ENCODE peak calls at places on chromosomes 13 and 19, in five cellular contexts. One of them, this sample, is unnamed. For H3K4me1 and H3K9me3, the result is how much of the 10 kb centered on the place peaks cover.

GRCh38 chr19:40763963-40764362 is 11.4 kb upstream of the MIA start:
- DNase-seq in ovary: no peak
- DNase-seq in fibroblast of lung: no peak
- DNase-seq in A673: no peak
- DNase-seq in IMR-90: no peak
- DNase-seq in this sample: no peak

GRCh38 chr19:8445488-8446001 is 770 bp downstream of the HNRNPM start:
- DNase-seq in ovary: peak
- DNase-seq in fibroblast of lung: no peak
- DNase-seq in A673: peak
- DNase-seq in IMR-90: no peak
- DNase-seq in this sample: peak

GRCh38 chr13:25752957-25753540 is 298.8 kb downstream of the SHISA2 start:
- DNase-seq in ovary: no peak
- DNase-seq in fibroblast of lung: peak
- DNase-seq in A673: no peak
- DNase-seq in IMR-90: peak
- DNase-seq in this sample: peak

GRCh38 chr13:91139232-91139631 is 208.3 kb upstream of the MIR17HG start:
- DNase-seq in ovary: no peak
- DNase-seq in fibroblast of lung: no peak
- DNase-seq in A673: no peak
- DNase-seq in IMR-90: no peak
- DNase-seq in this sample: no peak

GRCh38 chr13:42859760-42860159 is 78.4 kb downstream of the FAM216B start:
- DNase-seq in ovary: no peak
- DNase-seq in fibroblast of lung: no peak
- DNase-seq in A673: no peak
- DNase-seq in IMR-90: no peak
- DNase-seq in this sample: no peak

GRCh38 chr19:49347835-49348234 is 12.6 kb downstream of the CD37 start:
- DNase-seq in ovary: no peak
- DNase-seq in fibroblast of lung: peak
- DNase-seq in A673: peak
- DNase-seq in IMR-90: peak
- DNase-seq in this sample: peak

GRCh38 chr13:96967248-96967745 is 27.0 kb downstream of the OXGR1 start:
- DNase-seq in ovary: no peak
- DNase-seq in fibroblast of lung: no peak
- DNase-seq in A673: no peak
- DNase-seq in IMR-90: no peak
- DNase-seq in this sample: no peak

GRCh38 chr13:100392709-100393630 is 195.6 kb downstream of the GGACT start:
- DNase-seq in ovary: peak
- DNase-seq in fibroblast of lung: peak
- DNase-seq in A673: peak
- DNase-seq in IMR-90: peak
- DNase-seq in this sample: peak

GRCh38 chr19:44891016-44891882 is at the start of gene TOMM40:
- DNase-seq in ovary: peak
- DNase-seq in fibroblast of lung: no peak
- DNase-seq in A673: no peak
- DNase-seq in IMR-90: peak
- DNase-seq in this sample: peak

GRCh38 chr13:75643693-75644092 is 7.6 kb downstream of the LMO7 start:
- DNase-seq in ovary: no peak
- DNase-seq in fibroblast of lung: no peak
- DNase-seq in A673: no peak
- DNase-seq in IMR-90: no peak
- DNase-seq in this sample: no peak

GRCh38 chr19:1749373-1750342 is 3.6 kb upstream of the ONECUT3 start:
- DNase-seq in ovary: no peak
- DNase-seq in fibroblast of lung: no peak
- DNase-seq in A673: no peak
- DNase-seq in IMR-90: no peak
- DNase-seq in this sample: no peak

GRCh38 chr13:114325729-114326128 is 11.4 kb downstream of the CHAMP1 start:
- DNase-seq in ovary: no peak
- DNase-seq in fibroblast of lung: no peak
- DNase-seq in A673: no peak
- DNase-seq in IMR-90: no peak
- DNase-seq in this sample: no peak

GRCh38 chr19:40089462-40089861 is 1.3 kb downstream of the ZNF780A start:
- DNase-seq in ovary: peak
- DNase-seq in fibroblast of lung: peak
- DNase-seq in A673: no peak
- DNase-seq in IMR-90: peak
- DNase-seq in this sample: peak

GRCh38 chr13:110387451-110388140 is 80.5 kb downstream of the COL4A2 start:
- DNase-seq in ovary: peak
- DNase-seq in fibroblast of lung: peak
- DNase-seq in A673: no peak
- DNase-seq in IMR-90: peak
- DNase-seq in this sample: peak

GRCh38 chr19:24127601-24128000 is 40.6 kb downstream of the ZNF254 start:
- DNase-seq in ovary: no peak
- DNase-seq in fibroblast of lung: no peak
- DNase-seq in A673: no peak
- DNase-seq in IMR-90: no peak
- DNase-seq in this sample: peak

GRCh38 chr13:23919006-23919405 is 21.7 kb upstream of the C1QTNF9B start:
- DNase-seq in ovary: no peak
- DNase-seq in fibroblast of lung: no peak
- DNase-seq in A673: no peak
- DNase-seq in IMR-90: no peak
- DNase-seq in this sample: no peak

GRCh38 chr19:4878491-4878968 is 11.1 kb upstream of the PLIN3 start:
- DNase-seq in ovary: no peak
- DNase-seq in fibroblast of lung: no peak
- DNase-seq in A673: no peak
- DNase-seq in IMR-90: no peak
- DNase-seq in this sample: peak

GRCh38 chr13:110663044-110663443 is 42.9 kb downstream of the CARS2 start:
- DNase-seq in ovary: no peak
- DNase-seq in fibroblast of lung: no peak
- DNase-seq in A673: no peak
- DNase-seq in IMR-90: no peak
- DNase-seq in this sample: no peak

GRCh38 chr13:86862137-86862536 is 809.0 kb upstream of the SLITRK5 start:
- DNase-seq in ovary: no peak
- DNase-seq in fibroblast of lung: no peak
- DNase-seq in A673: no peak
- DNase-seq in IMR-90: no peak
- DNase-seq in this sample: no peak

GRCh38 chr13:34153428-34154180 is 335.7 kb downstream of the RFC3 start:
- DNase-seq in ovary: no peak
- DNase-seq in fibroblast of lung: no peak
- DNase-seq in A673: no peak
- DNase-seq in IMR-90: no peak
- DNase-seq in this sample: no peak

GRCh38 chr19:41870401-41870873 is 6.6 kb upstream of the CD79A start:
- DNase-seq in ovary: no peak
- DNase-seq in fibroblast of lung: peak
- DNase-seq in A673: peak
- DNase-seq in IMR-90: peak
- DNase-seq in this sample: no peak

GRCh38 chr13:113092776-113093579 is 12.6 kb upstream of the F7 start:
- DNase-seq in ovary: no peak
- DNase-seq in fibroblast of lung: no peak
- DNase-seq in A673: no peak
- DNase-seq in IMR-90: no peak
- DNase-seq in this sample: no peak

GRCh38 chr13:105272660-105273631 is 1262.5 kb downstream of the EFNB2 start:
- DNase-seq in ovary: no peak
- DNase-seq in fibroblast of lung: no peak
- DNase-seq in A673: no peak
- DNase-seq in IMR-90: no peak
- DNase-seq in this sample: peak

GRCh38 chr19:17777840-17778620 is 16.9 kb upstream of the B3GNT3 start:
- DNase-seq in ovary: peak
- DNase-seq in fibroblast of lung: no peak
- DNase-seq in A673: peak
- DNase-seq in IMR-90: peak
- DNase-seq in this sample: peak

GRCh38 chr13:73872397-73872796 is 261.8 kb downstream of the KLF12 start:
- DNase-seq in ovary: no peak
- DNase-seq in fibroblast of lung: no peak
- DNase-seq in A673: no peak
- DNase-seq in IMR-90: peak
- DNase-seq in this sample: no peak

GRCh38 chr19:39524495-39524894 is 8.2 kb downstream of the EID2B start:
- DNase-seq in ovary: no peak
- DNase-seq in fibroblast of lung: no peak
- DNase-seq in A673: no peak
- DNase-seq in IMR-90: no peak
- DNase-seq in this sample: no peak

GRCh38 chr19:16359074-16359473 is 34.4 kb downstream of the KLF2 start:
- DNase-seq in ovary: no peak
- DNase-seq in fibroblast of lung: no peak
- DNase-seq in A673: no peak
- DNase-seq in IMR-90: no peak
- DNase-seq in this sample: no peak

GRCh38 chr19:2503521-2504109 is 27.7 kb downstream of the GADD45B start:
- DNase-seq in ovary: no peak
- DNase-seq in fibroblast of lung: peak
- DNase-seq in A673: no peak
- DNase-seq in IMR-90: peak
- DNase-seq in this sample: no peak

GRCh38 chr19:56350416-56351045 is 35.9 kb upstream of the ZSCAN5A start:
- DNase-seq in ovary: no peak
- DNase-seq in fibroblast of lung: peak
- DNase-seq in A673: peak
- DNase-seq in IMR-90: peak
- DNase-seq in this sample: peak

GRCh38 chr13:40059540-40060232 is 404.2 kb downstream of the COG6 start:
- DNase-seq in ovary: no peak
- DNase-seq in fibroblast of lung: peak
- DNase-seq in A673: no peak
- DNase-seq in IMR-90: no peak
- DNase-seq in this sample: no peak

DNA sequence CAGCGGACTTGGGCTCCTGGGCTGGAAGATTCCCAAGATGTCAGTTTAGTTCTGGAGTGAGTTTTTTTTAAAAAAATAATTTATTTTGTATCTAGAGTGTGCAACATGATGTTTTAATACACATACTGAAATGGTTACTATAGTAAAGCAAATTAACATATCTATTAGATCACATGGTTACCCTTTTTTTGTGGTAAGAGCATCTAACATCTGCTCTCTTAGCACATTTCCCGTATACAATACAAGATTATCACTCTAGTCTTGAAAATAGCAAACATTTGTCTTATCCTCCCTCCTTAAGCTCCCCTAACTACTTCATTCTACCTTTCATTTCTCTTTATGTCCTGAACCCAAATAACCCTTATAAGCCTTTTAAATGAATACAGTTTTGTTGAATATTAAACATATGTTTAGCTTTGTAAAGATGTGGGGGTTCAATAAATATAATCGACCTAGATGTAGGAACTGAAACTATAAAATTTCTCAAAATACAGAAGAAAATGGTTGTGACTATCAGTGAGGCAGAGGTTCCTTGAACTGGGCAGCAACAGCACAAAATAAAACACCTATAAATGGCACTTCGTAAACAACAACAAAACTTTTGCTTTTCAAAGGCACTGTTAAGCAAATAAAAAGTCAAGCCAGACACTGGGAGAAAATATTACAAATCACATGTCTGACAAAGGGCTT is 466.6 kb downstream of the FGF9 start:
- DNase-seq in ovary: no peak
- DNase-seq in fibroblast of lung: no peak
- DNase-seq in A673: no peak
- DNase-seq in IMR-90: no peak
- DNase-seq in this sample: no peak
- H3K27ac ChIP-seq in ovary: no peak
- H3K27ac ChIP-seq in fibroblast of lung: no peak
- H3K27ac ChIP-seq in A673: no peak
- H3K27ac ChIP-seq in IMR-90: no peak
- H3K27ac ChIP-seq in this sample: no peak

GRCh38 chr13:28349901-28350654 is 144.8 kb downstream of the FLT1 start:
- DNase-seq in ovary: no peak
- DNase-seq in fibroblast of lung: no peak
- DNase-seq in A673: no peak
- DNase-seq in IMR-90: no peak
- DNase-seq in this sample: no peak

GRCh38 chr13:28355822-28356371 is 139.0 kb downstream of the FLT1 start:
- DNase-seq in ovary: no peak
- DNase-seq in fibroblast of lung: no peak
- DNase-seq in A673: peak
- DNase-seq in IMR-90: peak
- DNase-seq in this sample: peak

GRCh38 chr13:28355046-28355821 is 139.7 kb downstream of the FLT1 start:
- DNase-seq in ovary: no peak
- DNase-seq in fibroblast of lung: no peak
- DNase-seq in A673: no peak
- DNase-seq in IMR-90: no peak
- DNase-seq in this sample: no peak

GRCh38 chr13:28356506-28357064 is 138.3 kb downstream of the FLT1 start:
- DNase-seq in ovary: no peak
- DNase-seq in fibroblast of lung: no peak
- DNase-seq in A673: no peak
- DNase-seq in IMR-90: no peak
- DNase-seq in this sample: no peak

GRCh38 chr13:28353679-28354078 is 141.2 kb downstream of the FLT1 start:
- DNase-seq in ovary: no peak
- DNase-seq in fibroblast of lung: no peak
- DNase-seq in A673: no peak
- DNase-seq in IMR-90: no peak
- DNase-seq in this sample: no peak
- H3K4me1 ChIP-seq in ovary: under half
- H3K4me1 ChIP-seq in fibroblast of lung: under half
- H3K4me1 ChIP-seq in A673: under half
- H3K4me1 ChIP-seq in IMR-90: under half
- H3K4me1 ChIP-seq in this sample: under half

DNA sequence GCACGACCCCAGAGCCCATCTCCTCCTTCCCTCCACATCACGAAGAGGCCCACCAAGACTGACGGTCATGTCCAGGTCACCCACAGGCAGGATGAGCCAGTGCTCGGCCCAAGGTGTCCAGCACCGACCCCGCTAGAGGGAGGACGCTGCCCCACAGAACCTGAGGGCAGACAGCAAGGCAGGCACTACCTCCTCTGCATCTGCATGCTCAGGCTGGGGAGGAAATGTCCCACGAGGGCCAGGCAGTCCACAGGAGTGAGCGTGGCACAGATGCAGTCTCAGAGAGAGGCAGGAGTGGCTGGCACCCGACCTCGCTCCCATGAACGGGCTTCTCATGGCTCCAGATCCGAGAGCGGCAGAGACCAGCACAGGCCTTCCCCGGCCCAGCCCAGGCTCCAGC is 133.2 kb downstream of the TUBA3C start:
- DNase-seq in ovary: no peak
- DNase-seq in fibroblast of lung: no peak
- DNase-seq in A673: no peak
- DNase-seq in IMR-90: no peak
- DNase-seq in this sample: no peak
- H3K9me3 ChIP-seq in ovary: under half
- H3K9me3 ChIP-seq in fibroblast of lung: under half
- H3K9me3 ChIP-seq in A673: under half
- H3K9me3 ChIP-seq in IMR-90: under half
- H3K9me3 ChIP-seq in this sample: under half

GRCh38 chr13:48486362-48486761 is 46.5 kb downstream of the RCBTB2 start:
- DNase-seq in ovary: no peak
- DNase-seq in fibroblast of lung: no peak
- DNase-seq in A673: no peak
- DNase-seq in IMR-90: no peak
- DNase-seq in this sample: no peak
- H3K27ac ChIP-seq in ovary: no peak
- H3K27ac ChIP-seq in fibroblast of lung: no peak
- H3K27ac ChIP-seq in A673: no peak
- H3K27ac ChIP-seq in IMR-90: no peak
- H3K27ac ChIP-seq in this sample: no peak

This sample was measured in SJCRH30.